ENCODE peak calls at places on chromosomes 3 and 15, in five cellular contexts. D is transverse colon, G is MM.1S, L is right lobe of liver, B is mammary epithelial cell. S is an unnamed sample.

GRCh38 chr3:138464490-138464860 is 30.1 kb downstream of the ESYT3 start:
- DNase-seq in G (no peak), B (no peak), L (no peak), D (no peak), S (no peak)

GRCh38 chr3:194098036-194098871 is 37.7 kb upstream of the HES1 start:
- DNase-seq in L (no peak), B (no peak), G (peak; percentile 50), D (no peak), S (no peak)

GRCh38 chr15:32843211-32843907 is 125.6 kb downstream of the GREM1 start:
- DNase-seq in B (no peak), L (no peak), G (no peak), D (no peak), S (no peak)

GRCh38 chr15:50377867-50378751 is 23.1 kb upstream of the GABPB1 start:
- DNase-seq in L (no peak), D (no peak), B (no peak), G (no peak), S (no peak)

GRCh38 chr15:89768071-89768500 is 8.0 kb upstream of the MESP2 start:
- DNase-seq in L (no peak), B (no peak), G (no peak), D (peak; percentile 46), S (no peak)

GRCh38 chr15:87733005-87733404 is 523.5 kb downstream of the NTRK3 start:
- DNase-seq in G (no peak), B (no peak), D (no peak), L (no peak), S (no peak)

GRCh38 chr3:98921957-98922356 is 20.5 kb upstream of the DCBLD2 start:
- DNase-seq in D (no peak), L (no peak), B (no peak), G (no peak), S (no peak)

GRCh38 chr3:196916995-196917394 is 25.3 kb downstream of the NCBP2 start:
- DNase-seq in L (no peak), G (no peak), B (no peak), D (no peak), S (no peak)

GRCh38 chr15:80182611-80183210 is 29.9 kb downstream of the FAH start:
- DNase-seq in B (no peak), D (no peak), L (no peak), G (no peak), S (no peak)

GRCh38 chr15:43376017-43376705 is 5.3 kb downstream of the TUBGCP4 start:
- DNase-seq in D (peak; percentile 17), G (peak; percentile 53), L (no peak), B (peak; percentile 24), S (no peak)

GRCh38 chr3:174199696-174200095 is 659.4 kb upstream of the NAALADL2 start:
- DNase-seq in B (no peak), G (no peak), D (no peak), L (no peak), S (no peak)

GRCh38 chr15:26106556-26106955 is 243.4 kb upstream of the ATP10A start:
- DNase-seq in D (no peak), L (no peak), G (no peak), B (no peak), S (no peak)

GRCh38 chr15:57130956-57131355 is 212.5 kb downstream of the TCF12 start:
- DNase-seq in D (no peak), B (no peak), G (no peak), L (no peak), S (no peak)

GRCh38 chr3:17639765-17640164 is 102.7 kb downstream of the TBC1D5 start:
- DNase-seq in B (peak; percentile 85), L (no peak), G (no peak), D (no peak), S (no peak)

GRCh38 chr3:116140100-116140689 is 305.1 kb downstream of the LSAMP start:
- DNase-seq in L (no peak), G (peak; percentile 49), B (peak; percentile 15), D (no peak), S (no peak)

GRCh38 chr3:71461749-71462483 is 121.6 kb downstream of the FOXP1 start:
- DNase-seq in B (no peak), G (no peak), L (no peak), D (no peak), S (no peak)

GRCh38 chr15:73631915-73632669 is 1.1 kb downstream of the NPTN start:
- DNase-seq in D (peak; percentile 50), B (peak; percentile 59), L (no peak), G (no peak), S (peak; percentile 45)

GRCh38 chr3:43559961-43560360 is 61.9 kb downstream of the ANO10 start:
- DNase-seq in L (no peak), B (no peak), D (no peak), G (no peak), S (no peak)

GRCh38 chr15:42868683-42869082 is 51.9 kb downstream of the TTBK2 start:
- DNase-seq in B (no peak), G (no peak), D (no peak), L (no peak), S (no peak)

GRCh38 chr3:15164356-15164755 is 41.7 kb upstream of the CAPN7 start:
- DNase-seq in B (no peak), D (no peak), G (no peak), L (no peak), S (no peak)

GRCh38 chr15:33048255-33048654 is 146.3 kb downstream of the FMN1 start:
- DNase-seq in L (no peak), B (no peak), D (no peak), G (no peak), S (no peak)

GRCh38 chr15:80525853-80526252 is 121.7 kb downstream of the ARNT2 start:
- DNase-seq in G (no peak), B (no peak), D (no peak), L (no peak), S (no peak)

GRCh38 chr3:49906004-49906860 is 2.6 kb upstream of the MST1R start:
- DNase-seq in D (peak; percentile 87), B (peak; percentile 60), L (peak; percentile 58), G (no peak), S (no peak)

DNA sequence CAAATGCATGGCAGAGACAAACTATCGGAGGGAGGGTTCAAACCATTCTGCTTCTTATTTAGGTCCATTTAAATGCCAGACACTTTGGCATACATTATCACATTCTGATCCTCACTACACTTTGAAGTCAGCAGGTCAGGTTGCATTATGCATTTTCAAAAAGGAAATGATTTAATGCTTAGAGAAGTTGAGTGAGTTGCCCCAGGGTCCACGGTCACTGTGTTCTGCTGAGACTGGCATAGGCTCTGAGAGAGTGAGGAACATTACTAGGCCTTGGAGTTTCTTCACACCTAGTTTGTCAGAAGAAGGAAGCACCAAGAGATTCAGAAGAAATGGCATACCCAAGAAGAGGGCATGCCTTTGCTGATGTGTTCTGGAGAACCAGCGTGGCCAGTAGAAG is 46.3 kb upstream of the ACAN start:
- DNase-seq in B (no peak), D (no peak), G (peak; percentile 54), L (no peak), S (no peak)
- TF ChIP-seq CTCF in B (no peak), D (no peak), G (no peak), L (no peak), S (no peak)

GRCh38 chr3:185711255-185711870 is 113.5 kb downstream of the IGF2BP2 start:
- DNase-seq in G (no peak), L (no peak), D (no peak), B (no peak), S (no peak)

GRCh38 chr3:185714085-185714484 is 110.8 kb downstream of the IGF2BP2 start:
- DNase-seq in G (no peak), B (no peak), D (no peak), L (no peak), S (no peak)

GRCh38 chr3:185715091-185715490 is 109.8 kb downstream of the IGF2BP2 start:
- DNase-seq in B (peak; percentile 76), D (peak; percentile 17), L (no peak), G (no peak), S (no peak)

GRCh38 chr3:185712337-185712736 is 112.5 kb downstream of the IGF2BP2 start:
- DNase-seq in G (no peak), D (no peak), B (no peak), L (no peak), S (no peak)

GRCh38 chr3:185713015-185713414 is 111.8 kb downstream of the IGF2BP2 start:
- DNase-seq in B (no peak), L (no peak), D (peak; percentile 23), G (no peak), S (no peak)
- H3K4me1 ChIP-seq in B (peaks cover 61% of the 10 kb centered on the region), L (no peaks in the 10 kb centered on the region), D (peaks cover 50% of the 10 kb centered on the region), G (no peaks in the 10 kb centered on the region), S (no peaks in the 10 kb centered on the region)

DNA sequence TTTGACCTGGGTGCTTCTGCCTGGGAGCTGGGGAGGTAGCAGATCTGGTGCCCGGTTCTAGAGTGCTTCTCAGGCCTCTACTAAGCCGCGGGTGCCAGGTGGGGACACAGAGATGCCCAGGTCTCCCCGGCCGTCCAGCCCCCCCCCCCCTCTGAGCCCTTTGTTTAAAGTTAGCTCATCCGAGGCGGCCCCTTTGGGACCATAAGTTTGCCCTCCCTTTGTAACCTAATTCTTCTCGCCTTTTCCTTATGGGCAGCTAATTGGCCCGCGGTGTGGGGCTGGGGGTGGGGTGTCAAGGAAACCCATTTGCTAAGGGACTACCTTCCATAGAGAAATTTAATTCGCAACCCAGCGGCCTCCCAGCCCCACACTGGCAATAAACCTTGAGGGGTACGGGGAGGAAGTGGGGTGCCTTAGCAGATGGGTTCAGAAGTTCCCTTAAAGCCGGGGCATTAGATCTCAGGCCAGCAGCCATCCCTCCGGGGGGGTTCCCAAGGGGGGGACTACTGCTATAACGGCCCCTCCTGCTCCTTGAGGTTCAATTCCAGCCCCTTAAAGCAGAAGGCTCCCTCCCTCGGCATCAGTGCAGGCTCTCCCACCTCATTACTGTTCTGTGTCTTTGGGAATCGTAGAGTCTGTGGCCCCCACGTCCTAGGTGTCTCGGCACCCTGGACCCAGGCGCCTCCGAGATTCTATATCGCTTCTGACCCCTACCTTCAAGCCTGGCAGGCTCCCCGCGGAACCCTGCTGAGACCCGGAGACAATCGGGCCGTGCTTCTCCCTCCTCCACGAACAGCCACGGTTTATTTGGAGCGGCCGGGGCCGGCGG is 1.7 kb downstream of the GATA2 start:
- DNase-seq in G (no peak), L (no peak), D (no peak), B (no peak), S (peak; percentile 46)
- H3K4me3 ChIP-seq in G (no peak overlapping the region), L (no peak overlapping the region), D (no peak overlapping the region), B (no peak overlapping the region), S (peak overlapping the region; percentile 98)

GRCh38 chr15:40252141-40252437 is 13.2 kb downstream of the PAK6 start:
- DNase-seq in L (no peak), G (no peak), B (no peak), D (no peak), S (no peak)
- TF ChIP-seq CTCF in L (no peak), G (no peak), B (no peak), D (no peak), S (no peak)

GRCh38 chr3:106103383-106103782 is 234.6 kb upstream of the CBLB start:
- DNase-seq in L (no peak), D (no peak), G (no peak), B (no peak), S (no peak)

GRCh38 chr3:106104078-106104477 is 235.3 kb upstream of the CBLB start:
- DNase-seq in D (no peak), L (no peak), B (no peak), G (no peak), S (no peak)

GRCh38 chr3:106113747-106114146 is 244.9 kb upstream of the CBLB start:
- DNase-seq in L (no peak), D (no peak), B (no peak), G (no peak), S (no peak)

GRCh38 chr3:106114220-106114619 is 245.4 kb upstream of the CBLB start:
- DNase-seq in D (no peak), L (no peak), G (no peak), B (no peak), S (no peak)

GRCh38 chr3:106108925-106109324 is 240.1 kb upstream of the CBLB start:
- DNase-seq in L (no peak), D (no peak), B (no peak), G (no peak), S (no peak)
- H3K4me1 ChIP-seq in L (no peaks in the 10 kb centered on the region), D (no peaks in the 10 kb centered on the region), B (no peaks in the 10 kb centered on the region), G (no peaks in the 10 kb centered on the region), S (no peaks in the 10 kb centered on the region)

S was measured in uterus.